ENCODE peak calls at places on chromosome 1, in six cellular contexts. Q, I, Y, V, Z and E are unnamed samples. For H3K9me3, the result is how much of the 10 kb centered on the place peaks cover.

GRCh38 chr1:236689713-236690569 is 3.6 kb downstream of the ACTN2 start:
- DNase-seq in Z (no peak), V (no peak), Y (no peak), I (no peak), Q (no peak), E (no peak)

GRCh38 chr1:151946366-151946764 is 37.1 kb upstream of the THEM4 start:
- DNase-seq in Y (no peak), V (no peak), Q (no peak), Z (peak), I (no peak), E (no peak)

GRCh38 chr1:53590581-53591515 is 131.6 kb downstream of the DMRTB1 start:
- DNase-seq in V (no peak), Q (no peak), Y (peak), Z (peak), I (no peak), E (no peak)

GRCh38 chr1:64845831-64846425 is 101.1 kb downstream of the RAVER2 start:
- DNase-seq in Y (no peak), Q (no peak), Z (no peak), V (no peak), I (no peak), E (no peak)

GRCh38 chr1:154791292-154792278 is 78.5 kb downstream of the KCNN3 start:
- DNase-seq in I (no peak), Z (peak), Y (peak), Q (no peak), V (no peak), E (peak)

GRCh38 chr1:217977943-217978342 is 307.1 kb upstream of the RRP15 start:
- DNase-seq in I (no peak), Q (no peak), Y (no peak), Z (no peak), V (no peak), E (no peak)

GRCh38 chr1:156025873-156026272 is 5.1 kb upstream of the SSR2 start:
- DNase-seq in Y (peak), Z (peak), Q (peak), I (no peak), V (peak), E (no peak)

GRCh38 chr1:210817385-210818275 is 316.3 kb downstream of the KCNH1 start:
- DNase-seq in Q (no peak), V (no peak), I (no peak), Y (no peak), Z (no peak), E (no peak)

GRCh38 chr1:175376194-175376593 is 183.6 kb upstream of the KIAA0040 start:
- DNase-seq in I (no peak), Y (peak), Z (no peak), V (no peak), Q (no peak), E (no peak)

DNA sequence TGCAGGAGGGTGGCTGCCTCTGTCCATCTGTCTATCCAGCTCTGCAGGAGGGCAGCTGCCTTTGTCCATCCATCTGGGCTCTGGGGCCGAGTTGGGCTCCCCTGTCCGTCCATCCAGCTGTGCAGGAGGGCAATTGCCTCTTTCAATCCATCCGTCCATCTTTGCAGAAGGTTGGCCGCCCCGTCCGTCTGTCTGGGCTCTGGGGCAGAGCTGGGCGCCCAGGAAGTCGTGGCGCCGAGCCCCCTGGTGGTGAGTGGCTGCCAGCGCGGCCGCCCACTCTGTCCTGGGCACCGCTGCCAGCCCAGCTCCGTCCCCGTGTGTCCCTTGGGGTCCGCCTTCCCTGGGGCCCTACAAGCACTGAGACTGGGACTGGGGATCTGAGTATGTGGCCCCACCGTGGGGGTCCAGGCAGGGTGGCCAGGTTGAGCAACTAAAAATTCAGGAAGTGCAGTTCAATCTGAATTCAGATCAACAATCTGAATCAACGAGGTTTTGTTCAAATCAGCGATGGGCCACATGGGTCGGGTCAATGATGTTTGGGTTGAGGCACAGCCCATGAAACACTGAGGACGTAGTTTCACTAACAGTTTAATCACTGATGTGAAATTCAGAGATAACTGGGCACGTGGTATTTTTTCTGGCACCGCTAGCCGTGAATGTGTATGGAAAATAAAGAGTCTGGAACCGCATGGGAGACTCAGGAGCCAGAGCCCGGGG is 99.1 kb upstream of the ACTRT2 start:
- DNase-seq in Y (no peak), Q (no peak), Z (no peak), I (peak), V (no peak), E (no peak)
- H3K9me3 ChIP-seq in Y (under half), Q (under half), Z (under half), I (under half), V (under half), E (under half)

DNA sequence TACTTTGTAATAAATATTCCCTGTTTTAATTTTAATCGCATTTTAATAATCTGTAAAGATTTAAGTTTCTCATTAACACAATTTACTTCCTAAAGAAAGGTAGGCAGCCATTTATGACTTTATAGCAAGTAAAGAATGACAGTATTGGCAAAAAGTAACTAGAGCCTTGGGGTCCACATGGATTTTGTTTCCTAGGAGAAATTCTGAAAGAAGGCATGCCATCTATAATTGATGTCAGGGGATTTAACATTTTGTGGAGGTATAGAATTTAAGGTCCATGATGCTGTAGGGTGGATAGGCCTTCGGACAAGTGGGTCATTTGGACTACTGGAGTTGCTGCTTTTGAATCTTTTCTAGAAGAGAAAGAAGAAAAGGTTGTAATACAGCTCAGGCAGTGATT is at the start of gene OR2M4:
- DNase-seq in V (no peak), Z (no peak), Y (no peak), Q (no peak), I (no peak), E (no peak)
- H3K9me3 ChIP-seq in V (under half), Z (under half), Y (under half), Q (under half), I (under half), E (under half)

DNA sequence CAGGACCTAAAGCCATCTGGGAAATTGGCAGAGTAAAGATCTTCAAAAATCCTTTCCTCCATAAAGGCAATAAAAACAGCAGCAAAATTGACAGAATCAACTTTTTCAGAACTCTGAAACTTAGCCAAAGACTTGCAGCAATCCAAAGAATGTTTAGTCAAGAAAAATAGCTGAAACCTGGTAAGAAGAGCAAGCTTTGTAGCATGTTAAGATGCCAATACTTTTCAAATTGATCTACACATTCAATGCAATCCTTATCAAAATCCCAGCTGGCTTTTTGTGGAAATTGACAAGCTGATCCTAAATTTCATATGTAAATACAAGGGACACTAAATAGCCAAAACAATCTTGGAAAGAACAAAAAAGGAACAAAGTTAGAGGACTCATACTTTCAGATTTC is 23.8 kb upstream of the FAM163A start:
- DNase-seq in Q (no peak), V (no peak), Y (no peak), Z (no peak), I (no peak), E (no peak)
- H3K9me3 ChIP-seq in Q (under half), V (under half), Y (under half), Z (under half), I (under half), E (under half)

GRCh38 chr1:40475268-40475667 is 1.8 kb upstream of the ZFP69 start:
- DNase-seq in Y (no peak), Z (no peak), V (no peak), I (no peak), Q (no peak), E (no peak)

GRCh38 chr1:40469327-40469726 is 7.8 kb upstream of the ZFP69 start:
- DNase-seq in Q (no peak), V (no peak), Z (no peak), I (no peak), Y (no peak), E (no peak)
- H3K9me3 ChIP-seq in Q (under half), V (half or more), Z (under half), I (under half), Y (under half), E (under half)

GRCh38 chr1:233470738-233471499 is 143.0 kb upstream of the KCNK1 start:
- DNase-seq in I (no peak), Q (no peak), Y (no peak), Z (no peak), V (no peak), E (no peak)
- H3K9me3 ChIP-seq in I (under half), Q (under half), Y (under half), Z (under half), V (under half), E (under half)

DNA sequence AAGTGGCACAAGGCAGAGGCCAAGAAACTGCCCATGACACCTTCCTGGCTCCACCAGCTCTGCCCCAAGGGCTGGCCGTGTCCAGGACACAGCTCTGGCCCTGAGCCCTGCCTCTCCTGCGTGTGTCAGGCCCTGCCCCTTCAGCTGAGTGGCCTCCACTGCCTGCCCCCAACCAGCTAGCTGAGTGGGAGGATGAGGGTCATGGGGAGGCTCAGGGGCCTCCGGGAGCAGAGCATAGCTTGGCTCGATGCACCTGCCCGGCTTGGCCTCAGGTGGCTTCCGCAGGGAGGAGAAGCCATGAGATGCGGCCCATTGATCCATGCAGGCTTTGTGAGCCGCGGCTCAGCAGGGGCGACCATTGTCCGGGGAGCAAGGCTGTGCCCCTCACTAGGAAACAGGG is 108.7 kb upstream of the TTC34 start:
- DNase-seq in I (no peak), Y (no peak), Z (no peak), V (no peak), Q (no peak), E (no peak)
- H3K9me3 ChIP-seq in I (under half), Y (under half), Z (under half), V (under half), Q (under half), E (under half)